ENCODE peak calls at places on chromosomes 7 and 10, in four cellular contexts. G, U, W and M are unnamed samples.

GRCh38 chr10:17225823-17226222 is 2.2 kb upstream of the VIM start:
- DNase-seq in G (no peak), U (no peak), W (no peak), M (no peak)

GRCh38 chr10:60517805-60518204 is 128.1 kb upstream of the ANK3 start:
- DNase-seq in G (no peak), U (no peak), W (no peak), M (peak)

GRCh38 chr7:77442631-77443420 is 26.7 kb upstream of the GSAP start:
- DNase-seq in G (no peak), U (peak), W (no peak), M (peak)

GRCh38 chr7:18437086-18437485 is 58.5 kb upstream of the HDAC9 start:
- DNase-seq in G (no peak), U (no peak), W (no peak), M (no peak)

GRCh38 chr10:20882091-20882490 is 15.0 kb downstream of the NEBL start:
- DNase-seq in G (no peak), U (no peak), W (no peak), M (no peak)

GRCh38 chr7:134741901-134742635 is 37.4 kb upstream of the CALD1 start:
- DNase-seq in G (no peak), U (peak), W (peak), M (peak)

GRCh38 chr7:114795475-114795874 is 126.4 kb upstream of the MDFIC start:
- DNase-seq in G (no peak), U (no peak), W (no peak), M (no peak)

GRCh38 chr10:107091126-107091525 is 73.4 kb downstream of the SORCS1 start:
- DNase-seq in G (no peak), U (no peak), W (no peak), M (no peak)

GRCh38 chr10:58028597-58029366 is 238.9 kb downstream of the IPMK start:
- DNase-seq in G (no peak), U (peak), W (peak), M (peak)

GRCh38 chr7:18202315-18203045 is 174.8 kb upstream of the PRPS1L1 start:
- DNase-seq in G (no peak), U (no peak), W (no peak), M (no peak)